ENCODE peak calls at places on chromosomes 7 and 10, in five cellular contexts. S, H, N, J and C are unnamed samples.

GRCh38 chr7:116271980-116272886 is 61.9 kb downstream of the TES start:
- DNase-seq in N (peak), J (no peak), S (no peak), H (no peak), C (no peak)

GRCh38 chr7:73968511-73968910 is 59.5 kb upstream of the ELN start:
- DNase-seq in N (no peak), H (no peak), S (no peak), J (no peak), C (no peak)

GRCh38 chr7:36962367-36962766 is 238.1 kb upstream of the AOAH start:
- DNase-seq in N (no peak), J (no peak), H (no peak), S (no peak), C (no peak)

GRCh38 chr7:1920266-1920681 is 250.2 kb downstream of the ELFN1 start:
- DNase-seq in J (peak), S (no peak), N (no peak), H (peak), C (no peak)

GRCh38 chr10:13961096-13961495 is 369.6 kb downstream of the FRMD4A start:
- DNase-seq in J (no peak), N (peak), H (no peak), S (no peak), C (no peak)

GRCh38 chr10:37860494-37861190 is 3.2 kb upstream of the ZNF248 start:
- DNase-seq in S (no peak), N (peak), J (no peak), H (no peak), C (no peak)

GRCh38 chr10:71090330-71090729 is 122.0 kb upstream of the UNC5B start:
- DNase-seq in J (no peak), H (no peak), N (no peak), S (no peak), C (no peak)

GRCh38 chr10:70672993-70673928 is 955 bp downstream of the ADAMTS14 start:
- DNase-seq in J (peak), S (no peak), N (peak), H (no peak), C (no peak)

GRCh38 chr10:4678023-4678950 is 147.7 kb upstream of the AKR1E2 start:
- DNase-seq in H (no peak), J (no peak), N (peak), S (no peak), C (no peak)

GRCh38 chr10:7797582-7797981 is 9.6 kb downstream of the ATP5F1C start:
- DNase-seq in J (no peak), H (no peak), S (no peak), N (peak), C (no peak)

GRCh38 chr10:7159517-7159916 is 251.3 kb downstream of the SFMBT2 start:
- DNase-seq in N (no peak), H (no peak), J (no peak), S (no peak), C (no peak)

GRCh38 chr10:98619446-98619845 is 172.7 kb upstream of the HPS1 start:
- DNase-seq in N (no peak), H (no peak), S (no peak), J (no peak), C (no peak)

GRCh38 chr10:98624963-98625362 is 178.2 kb upstream of the HPS1 start:
- DNase-seq in N (no peak), H (no peak), S (no peak), J (no peak), C (no peak)

GRCh38 chr10:98620503-98620902 is 173.8 kb upstream of the HPS1 start:
- DNase-seq in H (no peak), N (no peak), J (no peak), S (no peak), C (no peak)

GRCh38 chr10:98621630-98622029 is 174.9 kb upstream of the HPS1 start:
- DNase-seq in H (no peak), N (no peak), J (no peak), S (peak), C (no peak)
- TF ChIP-seq CTCF in H (no peak), N (no peak), J (no peak), S (no peak), C (no peak)

GRCh38 chr10:101140084-101140949 is 9.2 kb downstream of the TLX1 start:
- DNase-seq in N (no peak), H (no peak), J (no peak), S (peak), C (no peak)

GRCh38 chr10:101137271-101137670 is 6.2 kb downstream of the TLX1 start:
- DNase-seq in N (no peak), S (no peak), H (no peak), J (no peak), C (no peak)

GRCh38 chr10:101140950-101141621 is 10.0 kb downstream of the TLX1 start:
- DNase-seq in N (no peak), J (no peak), S (no peak), H (no peak), C (no peak)

GRCh38 chr10:101138788-101139420 is 7.8 kb downstream of the TLX1 start:
- DNase-seq in S (no peak), H (no peak), N (no peak), J (no peak), C (no peak)

GRCh38 chr10:101139421-101139911 is 8.4 kb downstream of the TLX1 start:
- DNase-seq in S (peak), H (no peak), J (no peak), N (no peak), C (no peak)
- TF ChIP-seq CTCF in S (peak), H (no peak), J (no peak), N (peak), C (peak)

DNA sequence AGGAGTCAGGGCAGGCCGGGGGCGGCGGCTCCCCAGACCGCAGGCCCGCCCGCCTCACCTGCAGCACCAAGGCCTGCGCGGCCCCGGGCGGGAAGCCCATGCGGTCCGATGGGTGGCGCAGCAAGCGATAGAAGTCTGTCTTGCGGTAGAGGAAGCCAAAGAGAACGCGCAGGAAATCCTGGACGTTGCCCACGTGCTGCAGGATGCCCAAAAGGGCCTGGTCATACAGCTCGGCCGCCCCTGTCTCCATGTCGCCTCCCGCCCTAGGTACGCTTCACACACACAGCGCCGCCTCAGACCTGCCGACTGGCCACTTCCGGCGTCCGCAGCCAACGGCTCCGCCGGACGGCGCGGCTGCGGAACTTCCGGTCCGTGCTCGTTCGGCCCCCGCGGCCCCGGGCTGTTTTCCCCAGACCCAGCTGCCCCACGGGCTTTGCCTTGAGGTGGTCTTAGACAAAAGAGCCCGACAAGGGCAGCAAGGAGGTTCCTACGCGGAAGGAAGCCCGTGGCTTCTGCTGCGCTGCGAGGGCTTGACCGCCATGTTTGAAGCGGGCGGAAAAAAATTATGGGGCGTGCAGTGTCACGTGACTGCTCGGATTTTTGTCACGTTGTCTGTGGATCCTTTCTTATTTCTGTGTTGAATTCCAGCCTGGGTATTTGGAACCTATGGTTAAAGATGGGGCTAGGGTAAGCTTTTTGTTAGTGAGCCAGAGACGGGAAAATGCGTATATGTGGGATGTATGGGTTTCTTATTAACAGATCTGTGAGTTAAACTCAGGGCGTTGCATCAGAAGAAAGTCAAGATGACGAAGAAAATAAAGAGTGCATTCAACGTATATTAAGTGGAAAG is at the start of gene NUDCD3:
- DNase-seq in S (peak), H (peak), J (peak), N (peak), C (peak)
- TF ChIP-seq CTCF in S (no peak), H (peak), J (no peak), N (peak), C (peak)

GRCh38 chr7:52917982-52918578 is 117.4 kb upstream of the POM121L12 start:
- DNase-seq in N (no peak), S (peak), H (no peak), J (no peak), C (no peak)
- TF ChIP-seq CTCF in N (no peak), S (peak), H (no peak), J (no peak), C (peak)

GRCh38 chr10:52567247-52567580 is 205.4 kb downstream of the MBL2 start:
- DNase-seq in J (no peak), N (no peak), H (no peak), S (no peak), C (no peak)
- TF ChIP-seq CTCF in J (no peak), N (no peak), H (no peak), S (no peak), C (no peak)